ENCODE peak calls at places on chromosomes 12 and 14, in five cellular contexts. One of them, this sample, is unnamed.

GRCh38 chr12:109944975-109945374 is 44.9 kb downstream of the TCHP start:
- DNase-seq in GM12892: no peak
- DNase-seq in GM12878: no peak
- DNase-seq in H1: peak
- DNase-seq in HepG2: peak
- DNase-seq in this sample: no peak

GRCh38 chr12:122093098-122093883 is 14.7 kb downstream of the MLXIP start:
- DNase-seq in H1: no peak
- DNase-seq in GM12892: no peak
- DNase-seq in GM12878: no peak
- DNase-seq in HepG2: no peak
- DNase-seq in this sample: no peak

GRCh38 chr12:69044887-69045286 is 111.9 kb upstream of the CPM start:
- DNase-seq in GM12892: no peak
- DNase-seq in H1: no peak
- DNase-seq in GM12878: no peak
- DNase-seq in HepG2: no peak
- DNase-seq in this sample: no peak

GRCh38 chr14:58637040-58637390 is 747 bp upstream of the DACT1 start:
- DNase-seq in H1: no peak
- DNase-seq in HepG2: no peak
- DNase-seq in GM12892: no peak
- DNase-seq in GM12878: no peak
- DNase-seq in this sample: no peak

GRCh38 chr12:98417303-98417702 is 98.1 kb upstream of the TMPO start:
- DNase-seq in HepG2: no peak
- DNase-seq in GM12878: no peak
- DNase-seq in H1: no peak
- DNase-seq in GM12892: no peak
- DNase-seq in this sample: no peak

GRCh38 chr12:90729741-90730140 is 225.2 kb downstream of the CCER1 start:
- DNase-seq in H1: no peak
- DNase-seq in GM12892: no peak
- DNase-seq in HepG2: no peak
- DNase-seq in GM12878: no peak
- DNase-seq in this sample: no peak

GRCh38 chr12:104827587-104827986 is 130.5 kb downstream of the SLC41A2 start:
- DNase-seq in GM12892: no peak
- DNase-seq in HepG2: no peak
- DNase-seq in H1: no peak
- DNase-seq in GM12878: no peak
- DNase-seq in this sample: no peak

GRCh38 chr14:89429206-89430091 is 12.4 kb upstream of the FOXN3 start:
- DNase-seq in GM12878: no peak
- DNase-seq in GM12892: no peak
- DNase-seq in H1: no peak
- DNase-seq in HepG2: no peak
- DNase-seq in this sample: no peak

GRCh38 chr14:60349663-60350365 is 100.8 kb downstream of the PPM1A start:
- DNase-seq in HepG2: peak
- DNase-seq in GM12878: no peak
- DNase-seq in H1: no peak
- DNase-seq in GM12892: no peak
- DNase-seq in this sample: peak

GRCh38 chr12:546920-547845 is 87.4 kb downstream of the B4GALNT3 start:
- DNase-seq in GM12878: no peak
- DNase-seq in HepG2: peak
- DNase-seq in GM12892: peak
- DNase-seq in H1: no peak
- DNase-seq in this sample: peak

GRCh38 chr12:126512916-126513913 is 1448.0 kb downstream of the AACS start:
- DNase-seq in HepG2: no peak
- DNase-seq in H1: no peak
- DNase-seq in GM12878: no peak
- DNase-seq in GM12892: no peak
- DNase-seq in this sample: no peak

GRCh38 chr12:104152691-104153241 is 14.8 kb upstream of the NFYB start:
- DNase-seq in H1: no peak
- DNase-seq in HepG2: no peak
- DNase-seq in GM12892: no peak
- DNase-seq in GM12878: no peak
- DNase-seq in this sample: no peak

GRCh38 chr12:122028601-122029560 is 7.2 kb downstream of the BCL7A start:
- DNase-seq in HepG2: no peak
- DNase-seq in GM12892: peak
- DNase-seq in GM12878: peak
- DNase-seq in H1: no peak
- DNase-seq in this sample: peak

GRCh38 chr12:69655616-69656336 is 43.3 kb downstream of the BEST3 start:
- DNase-seq in GM12892: no peak
- DNase-seq in HepG2: peak
- DNase-seq in GM12878: no peak
- DNase-seq in H1: no peak
- DNase-seq in this sample: no peak

GRCh38 chr14:53696217-53696965 is 260.2 kb downstream of the BMP4 start:
- DNase-seq in HepG2: peak
- DNase-seq in GM12892: no peak
- DNase-seq in H1: no peak
- DNase-seq in GM12878: no peak
- DNase-seq in this sample: no peak

GRCh38 chr12:71057330-71057729 is 100.5 kb downstream of the TSPAN8 start:
- DNase-seq in H1: no peak
- DNase-seq in GM12892: no peak
- DNase-seq in HepG2: no peak
- DNase-seq in GM12878: no peak
- DNase-seq in this sample: no peak

GRCh38 chr12:121025442-121026226 is 9.3 kb upstream of the C12orf43 start:
- DNase-seq in GM12878: no peak
- DNase-seq in H1: no peak
- DNase-seq in HepG2: peak
- DNase-seq in GM12892: no peak
- DNase-seq in this sample: no peak

GRCh38 chr12:31387011-31387410 is 61.1 kb upstream of the SINHCAF start:
- DNase-seq in HepG2: no peak
- DNase-seq in GM12878: no peak
- DNase-seq in H1: no peak
- DNase-seq in GM12892: no peak
- DNase-seq in this sample: no peak
- TF ChIP-seq POLR2A in HepG2: no peak
- TF ChIP-seq POLR2A in GM12878: no peak
- TF ChIP-seq POLR2A in H1: no peak
- TF ChIP-seq POLR2A in GM12892: no peak
- TF ChIP-seq POLR2A in this sample: no peak

GRCh38 chr14:64879635-64880381 is at the start of gene SPTB:
- DNase-seq in HepG2: no peak
- DNase-seq in GM12892: peak
- DNase-seq in H1: no peak
- DNase-seq in GM12878: no peak
- DNase-seq in this sample: peak

GRCh38 chr14:64875350-64875749 is 4.4 kb downstream of the SPTB start:
- DNase-seq in GM12878: no peak
- DNase-seq in HepG2: no peak
- DNase-seq in GM12892: no peak
- DNase-seq in H1: no peak
- DNase-seq in this sample: no peak

GRCh38 chr14:64878775-64879634 is 702 bp downstream of the SPTB start:
- DNase-seq in GM12878: no peak
- DNase-seq in GM12892: no peak
- DNase-seq in H1: no peak
- DNase-seq in HepG2: no peak
- DNase-seq in this sample: no peak

GRCh38 chr14:64885555-64885954 is 5.8 kb upstream of the SPTB start:
- DNase-seq in HepG2: no peak
- DNase-seq in H1: no peak
- DNase-seq in GM12892: no peak
- DNase-seq in GM12878: no peak
- DNase-seq in this sample: no peak

DNA sequence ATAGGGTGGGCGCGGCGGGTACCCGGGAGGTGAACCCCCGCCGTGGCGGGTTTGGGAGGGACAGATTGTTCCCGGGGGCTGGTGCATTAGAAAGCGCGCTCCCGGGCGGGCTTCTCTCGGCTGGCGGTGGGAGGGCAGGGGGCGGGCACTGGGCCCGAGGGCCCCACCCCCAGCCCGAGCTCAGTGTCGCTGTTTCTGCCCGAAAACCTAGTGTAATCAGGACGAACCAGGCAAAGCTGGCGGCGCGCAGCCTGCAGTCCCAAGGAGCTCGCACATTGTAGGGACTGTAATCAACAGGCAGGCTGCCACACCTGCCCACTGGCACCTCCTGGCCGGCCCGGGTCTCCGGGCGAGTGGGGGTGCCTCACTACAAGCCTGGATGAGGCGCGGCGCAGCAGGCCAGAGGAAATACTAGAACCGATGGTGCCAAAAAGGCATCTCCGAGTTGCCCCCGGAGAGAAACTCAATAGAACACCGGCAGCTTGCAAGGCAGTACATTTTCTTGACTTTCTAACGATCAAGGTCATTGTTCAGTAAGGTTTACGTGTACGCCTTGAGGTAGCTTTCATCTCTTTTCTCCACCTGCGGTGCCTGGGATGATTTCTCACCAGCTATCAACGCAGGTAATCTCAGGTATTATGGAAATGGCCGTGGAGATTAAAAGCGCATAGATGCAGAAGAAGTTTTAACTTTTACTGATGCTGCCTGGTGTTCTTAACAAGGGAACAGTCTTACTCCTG is 845 bp upstream of the SPTB start:
- DNase-seq in H1: no peak
- DNase-seq in HepG2: no peak
- DNase-seq in GM12892: peak
- DNase-seq in GM12878: no peak
- DNase-seq in this sample: peak
- TF ChIP-seq TAF1 in H1: peak
- TF ChIP-seq TAF1 in HepG2: no peak
- TF ChIP-seq TAF1 in GM12892: no peak
- TF ChIP-seq TAF1 in GM12878: no peak
- TF ChIP-seq TAF1 in this sample: no peak

GRCh38 chr14:50311974-50312733 is at the start of the genes DMAC2L and L2HGDH:
- DNase-seq in GM12878: peak
- DNase-seq in HepG2: peak
- DNase-seq in GM12892: peak
- DNase-seq in H1: peak
- DNase-seq in this sample: peak

GRCh38 chr14:50311337-50311973 is 574 bp downstream of the L2HGDH start:
- DNase-seq in HepG2: peak
- DNase-seq in H1: no peak
- DNase-seq in GM12892: no peak
- DNase-seq in GM12878: no peak
- DNase-seq in this sample: no peak

GRCh38 chr14:50310445-50310844 is 1.6 kb downstream of the L2HGDH start:
- DNase-seq in H1: no peak
- DNase-seq in GM12892: no peak
- DNase-seq in HepG2: no peak
- DNase-seq in GM12878: no peak
- DNase-seq in this sample: no peak

GRCh38 chr14:50308363-50308762 is 3.7 kb downstream of the L2HGDH start:
- DNase-seq in H1: no peak
- DNase-seq in HepG2: peak
- DNase-seq in GM12878: no peak
- DNase-seq in GM12892: no peak
- DNase-seq in this sample: no peak

DNA sequence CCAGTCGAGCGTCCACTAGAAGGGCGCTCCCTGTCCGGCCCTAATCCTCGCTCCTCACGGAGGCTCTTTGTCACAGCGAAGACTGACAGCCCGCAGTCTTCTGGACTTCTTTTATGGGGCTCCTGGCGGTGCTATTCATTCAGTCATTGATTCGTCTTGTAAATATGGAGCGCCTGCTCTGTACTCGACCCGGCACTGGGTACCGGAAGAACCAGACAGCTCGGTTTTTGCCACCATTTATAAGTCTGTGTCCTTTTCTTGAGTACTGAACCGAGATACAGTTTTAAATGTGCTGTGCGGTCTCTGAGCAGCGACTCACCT is 570 bp downstream of the DMAC2L start:
- DNase-seq in GM12878: no peak
- DNase-seq in H1: no peak
- DNase-seq in GM12892: no peak
- DNase-seq in HepG2: peak
- DNase-seq in this sample: no peak
- TF ChIP-seq POLR2AphosphoS5 in GM12878: no peak
- TF ChIP-seq POLR2AphosphoS5 in H1: no peak
- TF ChIP-seq POLR2AphosphoS5 in GM12892: peak
- TF ChIP-seq POLR2AphosphoS5 in HepG2: no peak
- TF ChIP-seq POLR2AphosphoS5 in this sample: peak

GRCh38 chr14:23300687-23301223 is 1.9 kb downstream of the PPP1R3E start:
- DNase-seq in H1: no peak
- DNase-seq in GM12892: no peak
- DNase-seq in HepG2: peak
- DNase-seq in GM12878: no peak
- DNase-seq in this sample: no peak
- TF ChIP-seq POLR2A in H1: no peak
- TF ChIP-seq POLR2A in GM12892: no peak
- TF ChIP-seq POLR2A in HepG2: no peak
- TF ChIP-seq POLR2A in GM12878: no peak
- TF ChIP-seq POLR2A in this sample: peak

GRCh38 chr12:28998662-28999120 is 150.4 kb upstream of the FAR2 start:
- DNase-seq in HepG2: peak
- DNase-seq in H1: no peak
- DNase-seq in GM12892: no peak
- DNase-seq in GM12878: no peak
- DNase-seq in this sample: no peak

GRCh38 chr12:29004936-29005304 is 144.2 kb upstream of the FAR2 start:
- DNase-seq in GM12878: no peak
- DNase-seq in GM12892: no peak
- DNase-seq in HepG2: no peak
- DNase-seq in H1: no peak
- DNase-seq in this sample: no peak

GRCh38 chr12:29008786-29009185 is 140.3 kb upstream of the FAR2 start:
- DNase-seq in GM12878: no peak
- DNase-seq in H1: no peak
- DNase-seq in GM12892: no peak
- DNase-seq in HepG2: no peak
- DNase-seq in this sample: no peak

DNA sequence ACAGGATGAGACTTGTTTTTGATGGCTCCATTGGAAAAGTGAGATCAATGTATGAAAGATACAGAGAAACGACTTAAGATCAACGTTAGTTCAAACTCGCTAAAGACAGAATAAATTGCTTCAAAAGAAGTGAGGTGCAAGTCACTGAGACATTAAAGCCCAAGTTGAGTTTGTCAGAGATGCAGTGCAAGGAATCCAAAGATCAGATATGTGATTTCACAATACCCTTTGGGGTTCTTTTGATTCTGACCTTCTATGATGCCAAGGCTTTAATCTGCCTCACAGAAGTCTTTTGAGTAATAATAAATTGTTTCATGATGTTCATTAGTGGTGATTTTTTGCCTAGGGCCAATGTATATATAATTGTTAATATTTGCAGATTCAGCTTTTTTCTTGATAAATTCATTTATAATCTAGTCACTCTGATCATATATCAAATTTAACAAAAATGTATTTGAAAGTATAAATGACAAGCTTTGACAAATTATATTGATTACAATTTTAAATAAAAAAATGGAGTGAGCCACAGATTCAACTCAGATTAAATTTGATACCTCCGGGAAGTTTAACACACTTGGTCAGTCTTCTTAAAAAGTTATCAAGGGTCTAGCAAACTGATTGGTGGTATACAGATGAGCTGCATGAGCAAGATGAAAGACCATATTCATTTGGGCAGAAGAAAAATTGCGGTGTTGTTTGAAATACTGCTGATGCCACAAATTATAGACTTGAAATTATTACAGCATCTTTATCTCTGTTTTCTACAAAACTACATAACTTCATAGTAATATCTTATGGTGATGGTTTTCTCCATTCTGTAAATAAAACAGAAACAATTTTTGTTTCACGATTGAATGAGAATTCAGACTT is 144.8 kb upstream of the FAR2 start:
- DNase-seq in GM12878: no peak
- DNase-seq in H1: no peak
- DNase-seq in HepG2: no peak
- DNase-seq in GM12892: no peak
- DNase-seq in this sample: no peak
- TF ChIP-seq TAF1 in GM12878: no peak
- TF ChIP-seq TAF1 in H1: no peak
- TF ChIP-seq TAF1 in HepG2: no peak
- TF ChIP-seq TAF1 in GM12892: no peak
- TF ChIP-seq TAF1 in this sample: no peak